ENCODE peak calls at places on chromosomes 13 and 19, in eight cellular contexts. R is heart left ventricle, B is lower leg skin, T is ovary, L is H7, H is uterus, J is stomach, Y is tibial nerve. A is an unnamed sample.

GRCh38 chr19:46309056-46309455 is 12.2 kb downstream of the HIF3A start:
- DNase-seq in L (no peak), B (no peak), H (no peak), R (no peak), Y (no peak), T (no peak), J (no peak), A (no peak)

GRCh38 chr19:46840157-46840942 is 10.3 kb downstream of the AP2S1 start:
- DNase-seq in T (peak), H (peak), Y (peak), L (peak), R (no peak), B (no peak), J (peak), A (no peak)

GRCh38 chr19:46466536-46467199 is 4.7 kb downstream of the PNMA8A start:
- DNase-seq in B (no peak), R (no peak), J (no peak), L (no peak), T (peak), H (peak), Y (no peak), A (no peak)

GRCh38 chr19:48659768-48660167 is 13.0 kb downstream of the NTN5 start:
- DNase-seq in B (no peak), H (no peak), T (no peak), J (no peak), R (no peak), L (peak), Y (no peak), A (no peak)

GRCh38 chr19:28609944-28610343 is 603.0 kb downstream of the UQCRFS1 start:
- DNase-seq in Y (no peak), H (no peak), L (no peak), T (no peak), R (no peak), B (no peak), J (no peak), A (no peak)

GRCh38 chr13:30576528-30576927 is 41.2 kb upstream of the USPL1 start:
- DNase-seq in H (no peak), R (peak), L (no peak), B (no peak), T (no peak), J (no peak), Y (peak), A (no peak)

GRCh38 chr13:74452881-74453280 is 318.7 kb upstream of the KLF12 start:
- DNase-seq in T (no peak), B (no peak), H (no peak), J (no peak), Y (no peak), L (no peak), R (no peak), A (no peak)

GRCh38 chr13:39676315-39676876 is 20.9 kb downstream of the COG6 start:
- DNase-seq in T (peak), L (peak), J (no peak), B (no peak), R (no peak), H (peak), Y (peak), A (no peak)

DNA sequence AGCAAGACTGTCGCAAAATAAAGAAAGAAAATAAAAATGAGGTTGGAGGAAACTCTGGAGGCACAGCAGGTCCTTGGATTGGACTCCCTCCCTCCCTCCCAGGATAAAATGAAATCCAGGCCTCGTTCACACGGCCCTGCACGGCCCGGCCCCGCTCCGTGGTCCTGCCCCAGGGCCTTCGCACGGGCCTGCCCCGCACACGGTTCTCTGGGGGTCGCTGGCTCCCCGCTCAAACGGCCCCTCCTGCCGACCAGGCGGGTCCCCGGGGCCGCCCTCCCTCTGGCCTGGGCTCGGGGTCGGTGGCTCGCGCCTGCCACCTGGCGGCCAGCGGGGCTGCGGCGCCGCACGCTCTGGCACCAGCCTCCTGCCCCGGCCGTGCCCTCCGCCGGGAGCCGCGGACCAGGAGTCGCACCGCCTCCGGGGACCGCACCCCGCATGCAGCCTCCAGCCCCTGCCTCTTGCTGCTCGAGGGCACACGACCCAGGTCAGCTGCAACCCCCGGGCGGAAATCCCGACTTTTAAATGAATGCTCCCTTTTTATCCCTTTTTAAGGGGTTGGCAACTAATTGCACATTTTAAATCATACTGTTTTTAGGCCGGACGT is 1.5 kb upstream of the WDR18 start:
- DNase-seq in J (peak), B (no peak), T (peak), R (peak), L (peak), Y (peak), H (peak), A (no peak)
- H3K4me3 ChIP-seq in J (peak), B (no peak), T (peak), R (peak), L (no peak), Y (peak), H (no peak), A (peak)

GRCh38 chr13:108096301-108096700 is 119.0 kb downstream of the LIG4 start:
- DNase-seq in T (no peak), R (no peak), J (no peak), B (no peak), L (no peak), H (no peak), Y (no peak), A (no peak)

GRCh38 chr13:108093616-108094015 is 121.7 kb downstream of the LIG4 start:
- DNase-seq in J (no peak), H (no peak), R (no peak), B (no peak), Y (no peak), T (no peak), L (no peak), A (no peak)

DNA sequence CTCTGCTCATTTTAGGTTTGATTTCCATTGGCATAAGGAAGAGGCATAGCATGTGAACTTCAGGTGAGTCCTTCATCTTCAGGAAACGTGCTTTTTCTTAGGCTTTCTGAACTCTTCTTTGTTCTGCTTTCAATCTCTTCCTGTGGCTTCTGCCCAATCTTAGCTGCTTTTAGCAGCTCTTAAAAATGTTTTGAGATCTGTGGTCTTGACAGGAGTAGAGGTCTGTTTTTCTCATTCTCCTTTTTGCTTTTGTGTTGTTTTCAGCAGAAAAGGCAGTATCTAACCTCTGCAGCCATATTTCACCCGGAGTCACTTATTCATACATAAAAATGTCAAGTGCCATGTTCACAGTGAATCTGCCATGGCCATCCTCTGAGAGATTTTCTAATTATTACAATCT is 120.3 kb downstream of the LIG4 start:
- DNase-seq in L (no peak), T (no peak), H (no peak), B (no peak), Y (no peak), R (no peak), J (no peak), A (no peak)
- H3K4me3 ChIP-seq in L (no peak), T (no peak), H (no peak), B (no peak), Y (no peak), R (no peak), J (no peak), A (no peak)

GRCh38 chr13:79681069-79681468 is 200.1 kb downstream of the NDFIP2 start:
- DNase-seq in H (no peak), J (no peak), R (no peak), L (no peak), B (no peak), Y (no peak), T (no peak), A (no peak)
- H3K4me3 ChIP-seq in H (no peak), J (no peak), R (no peak), L (no peak), B (no peak), Y (no peak), T (no peak), A (no peak)

GRCh38 chr19:1825909-1826556 is 14.0 kb upstream of the ATP8B3 start:
- DNase-seq in T (peak), H (peak), B (peak), J (peak), Y (peak), L (peak), R (peak), A (no peak)

GRCh38 chr19:1824252-1824622 is 12.2 kb upstream of the ATP8B3 start:
- DNase-seq in J (no peak), H (no peak), L (no peak), T (no peak), R (no peak), Y (no peak), B (no peak), A (no peak)

GRCh38 chr19:1828279-1829238 is 16.5 kb upstream of the ATP8B3 start:
- DNase-seq in Y (no peak), T (no peak), J (no peak), L (peak), B (no peak), H (no peak), R (no peak), A (no peak)

GRCh38 chr19:1827566-1828278 is 15.6 kb upstream of the ATP8B3 start:
- DNase-seq in B (no peak), Y (no peak), T (no peak), H (no peak), J (no peak), R (no peak), L (peak), A (no peak)

DNA sequence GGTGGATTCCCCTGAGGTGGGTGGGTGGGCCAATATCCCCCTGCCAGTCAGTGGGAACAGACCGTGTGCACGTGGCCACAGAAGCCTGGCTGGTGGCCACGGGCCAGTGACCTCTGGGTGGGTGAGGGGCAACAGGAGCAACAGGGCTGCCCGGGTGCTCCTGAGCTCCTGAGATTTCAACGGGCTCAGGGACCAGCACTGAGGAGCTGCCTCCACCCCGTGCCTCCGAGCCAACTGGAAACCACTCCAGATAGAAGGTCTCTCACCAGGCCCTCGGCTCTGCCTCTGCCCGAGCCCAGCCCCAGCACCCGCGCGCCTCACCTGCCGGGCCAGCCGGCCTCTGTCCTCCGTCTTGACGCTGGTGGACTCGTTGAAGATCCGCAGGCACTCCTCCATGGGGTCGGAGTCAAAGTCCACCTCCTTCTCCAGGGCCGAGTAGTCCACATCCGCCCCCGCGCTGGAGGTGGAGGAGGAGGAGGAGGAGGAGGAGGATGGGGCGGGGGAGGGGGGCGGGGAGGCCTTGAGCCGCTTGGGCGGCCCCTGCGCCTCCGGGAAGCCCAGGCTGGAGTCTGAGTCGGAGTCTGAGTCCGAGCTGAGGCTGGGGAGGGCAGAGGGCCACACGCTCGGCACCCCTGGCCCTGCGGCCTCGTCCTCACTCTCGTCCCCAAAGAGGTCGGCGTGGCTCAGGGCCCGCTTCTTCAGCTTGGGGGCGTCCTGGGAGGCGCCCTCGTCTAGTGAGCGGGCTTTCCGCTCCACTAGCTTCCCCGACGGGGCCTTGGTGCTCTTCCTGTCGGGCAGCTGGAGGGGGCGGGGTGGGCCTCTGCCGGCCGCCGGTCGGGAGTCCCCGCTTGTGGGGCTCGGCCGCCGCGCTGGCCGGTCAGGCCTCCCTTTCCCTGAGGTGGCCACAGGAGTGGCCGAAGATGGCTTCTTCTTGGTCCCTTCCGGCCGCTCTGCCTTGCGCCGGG is 14.8 kb upstream of the ATP8B3 start:
- DNase-seq in J (no peak), Y (no peak), T (peak), R (no peak), B (no peak), H (peak), L (peak), A (no peak)
- H3K4me3 ChIP-seq in J (no peak), Y (no peak), T (no peak), R (no peak), B (no peak), H (no peak), L (peak), A (peak)

GRCh38 chr19:10987621-10988297 is 26.9 kb downstream of the SMARCA4 start:
- DNase-seq in R (no peak), L (peak), B (no peak), Y (no peak), H (no peak), J (no peak), T (no peak), A (no peak)

GRCh38 chr19:10985502-10985901 is 24.7 kb downstream of the SMARCA4 start:
- DNase-seq in H (no peak), L (peak), R (no peak), Y (no peak), J (no peak), T (no peak), B (no peak), A (no peak)

GRCh38 chr19:10981496-10981895 is 20.7 kb downstream of the SMARCA4 start:
- DNase-seq in B (no peak), R (no peak), T (no peak), Y (no peak), L (peak), J (no peak), H (no peak), A (no peak)

GRCh38 chr19:10986301-10987127 is 25.7 kb downstream of the SMARCA4 start:
- DNase-seq in J (no peak), L (peak), T (no peak), H (no peak), Y (no peak), R (no peak), B (no peak), A (no peak)

GRCh38 chr19:10984166-10984735 is 23.4 kb downstream of the SMARCA4 start:
- DNase-seq in L (peak), Y (no peak), T (no peak), R (no peak), J (no peak), B (no peak), H (no peak), A (no peak)
- H3K4me3 ChIP-seq in L (no peak), Y (no peak), T (no peak), R (no peak), J (no peak), B (no peak), H (no peak), A (no peak)

GRCh38 chr13:81929988-81930387 is 1589.1 kb upstream of the SPRY2 start:
- DNase-seq in J (no peak), L (peak), T (no peak), Y (no peak), H (no peak), B (no peak), R (no peak), A (peak)
- H3K4me3 ChIP-seq in J (no peak), L (no peak), T (no peak), Y (no peak), H (no peak), B (no peak), R (no peak), A (no peak)

GRCh38 chr19:3405261-3405653 is 38.9 kb downstream of the NFIC start:
- DNase-seq in J (no peak), B (no peak), Y (no peak), R (no peak), T (no peak), L (no peak), H (no peak), A (no peak)
- H3K4me3 ChIP-seq in J (peak), B (no peak), Y (no peak), R (peak), T (peak), L (no peak), H (peak), A (no peak)